ENCODE peak calls at places on chromosomes 4 and X, in six cellular contexts. One of them, this sample, is unnamed.

GRCh38 chrX:115589419-115589818 is 28.4 kb downstream of the PLS3 start:
- DNase-seq in smooth muscle cell of the brain vasculature: no peak
- DNase-seq in iPS-NIHi11: no peak
- DNase-seq in hepatocyte: peak; percentile 16
- DNase-seq in activated effector memory CD4-positive, alpha-beta T cell treated with anti-CD3 and anti-CD28 coated beads, Interleukin-2, amount 50 U/mL, for 16 hours: no peak
- DNase-seq in GM20000: no peak
- DNase-seq in this sample: no peak

GRCh38 chrX:45598841-45599240 is 398.2 kb upstream of the DIPK2B start:
- DNase-seq in GM20000: no peak
- DNase-seq in activated effector memory CD4-positive, alpha-beta T cell treated with anti-CD3 and anti-CD28 coated beads, Interleukin-2, amount 50 U/mL, for 16 hours: no peak
- DNase-seq in iPS-NIHi11: no peak
- DNase-seq in smooth muscle cell of the brain vasculature: no peak
- DNase-seq in hepatocyte: no peak
- DNase-seq in this sample: no peak

GRCh38 chr4:31422006-31422405 is 701.8 kb downstream of the PCDH7 start:
- DNase-seq in activated effector memory CD4-positive, alpha-beta T cell treated with anti-CD3 and anti-CD28 coated beads, Interleukin-2, amount 50 U/mL, for 16 hours: no peak
- DNase-seq in iPS-NIHi11: no peak
- DNase-seq in GM20000: no peak
- DNase-seq in smooth muscle cell of the brain vasculature: no peak
- DNase-seq in hepatocyte: no peak
- DNase-seq in this sample: no peak

GRCh38 chr4:94636004-94636403 is 121.8 kb upstream of the BMPR1B start:
- DNase-seq in iPS-NIHi11: no peak
- DNase-seq in activated effector memory CD4-positive, alpha-beta T cell treated with anti-CD3 and anti-CD28 coated beads, Interleukin-2, amount 50 U/mL, for 16 hours: no peak
- DNase-seq in hepatocyte: no peak
- DNase-seq in smooth muscle cell of the brain vasculature: no peak
- DNase-seq in GM20000: no peak
- DNase-seq in this sample: no peak

GRCh38 chr4:142582340-142582739 is 263.8 kb downstream of the INPP4B start:
- DNase-seq in hepatocyte: no peak
- DNase-seq in activated effector memory CD4-positive, alpha-beta T cell treated with anti-CD3 and anti-CD28 coated beads, Interleukin-2, amount 50 U/mL, for 16 hours: no peak
- DNase-seq in iPS-NIHi11: no peak
- DNase-seq in GM20000: no peak
- DNase-seq in smooth muscle cell of the brain vasculature: no peak
- DNase-seq in this sample: no peak

GRCh38 chrX:40996886-40997530 is 88.2 kb upstream of the USP9X start:
- DNase-seq in GM20000: peak; percentile 8
- DNase-seq in hepatocyte: peak; percentile 78
- DNase-seq in smooth muscle cell of the brain vasculature: peak; percentile 26
- DNase-seq in activated effector memory CD4-positive, alpha-beta T cell treated with anti-CD3 and anti-CD28 coated beads, Interleukin-2, amount 50 U/mL, for 16 hours: no peak
- DNase-seq in iPS-NIHi11: peak; percentile 46
- DNase-seq in this sample: no peak

GRCh38 chrX:149456476-149457245 is 48.4 kb downstream of the IDS start:
- DNase-seq in activated effector memory CD4-positive, alpha-beta T cell treated with anti-CD3 and anti-CD28 coated beads, Interleukin-2, amount 50 U/mL, for 16 hours: no peak
- DNase-seq in iPS-NIHi11: no peak
- DNase-seq in smooth muscle cell of the brain vasculature: no peak
- DNase-seq in hepatocyte: no peak
- DNase-seq in GM20000: no peak
- DNase-seq in this sample: no peak

GRCh38 chr4:176794151-176794550 is 1.4 kb upstream of the VEGFC start:
- DNase-seq in GM20000: no peak
- DNase-seq in smooth muscle cell of the brain vasculature: no peak
- DNase-seq in iPS-NIHi11: no peak
- DNase-seq in activated effector memory CD4-positive, alpha-beta T cell treated with anti-CD3 and anti-CD28 coated beads, Interleukin-2, amount 50 U/mL, for 16 hours: no peak
- DNase-seq in hepatocyte: no peak
- DNase-seq in this sample: no peak

GRCh38 chr4:107333518-107333917 is 297.4 kb upstream of the DKK2 start:
- DNase-seq in GM20000: no peak
- DNase-seq in iPS-NIHi11: no peak
- DNase-seq in activated effector memory CD4-positive, alpha-beta T cell treated with anti-CD3 and anti-CD28 coated beads, Interleukin-2, amount 50 U/mL, for 16 hours: no peak
- DNase-seq in hepatocyte: no peak
- DNase-seq in smooth muscle cell of the brain vasculature: no peak
- DNase-seq in this sample: no peak

GRCh38 chr4:6198768-6199343 is 1.5 kb downstream of the JAKMIP1 start:
- DNase-seq in smooth muscle cell of the brain vasculature: no peak
- DNase-seq in iPS-NIHi11: peak; percentile 65
- DNase-seq in GM20000: no peak
- DNase-seq in activated effector memory CD4-positive, alpha-beta T cell treated with anti-CD3 and anti-CD28 coated beads, Interleukin-2, amount 50 U/mL, for 16 hours: peak; percentile 74
- DNase-seq in hepatocyte: no peak
- DNase-seq in this sample: peak; percentile 74

GRCh38 chrX:154327026-154327820 is 31.6 kb downstream of the TKTL1 start:
- DNase-seq in smooth muscle cell of the brain vasculature: no peak
- DNase-seq in hepatocyte: no peak
- DNase-seq in iPS-NIHi11: no peak
- DNase-seq in activated effector memory CD4-positive, alpha-beta T cell treated with anti-CD3 and anti-CD28 coated beads, Interleukin-2, amount 50 U/mL, for 16 hours: peak; percentile 75
- DNase-seq in GM20000: no peak
- DNase-seq in this sample: no peak

GRCh38 chr4:140406292-140406691 is 21.2 kb downstream of the CLGN start:
- DNase-seq in activated effector memory CD4-positive, alpha-beta T cell treated with anti-CD3 and anti-CD28 coated beads, Interleukin-2, amount 50 U/mL, for 16 hours: no peak
- DNase-seq in hepatocyte: no peak
- DNase-seq in GM20000: no peak
- DNase-seq in smooth muscle cell of the brain vasculature: no peak
- DNase-seq in iPS-NIHi11: no peak
- DNase-seq in this sample: no peak

GRCh38 chr4:48667148-48667547 is 112.9 kb downstream of the FRYL start:
- DNase-seq in activated effector memory CD4-positive, alpha-beta T cell treated with anti-CD3 and anti-CD28 coated beads, Interleukin-2, amount 50 U/mL, for 16 hours: no peak
- DNase-seq in GM20000: no peak
- DNase-seq in iPS-NIHi11: no peak
- DNase-seq in smooth muscle cell of the brain vasculature: no peak
- DNase-seq in hepatocyte: no peak
- DNase-seq in this sample: no peak

GRCh38 chr4:26746742-26747351 is 113.8 kb upstream of the STIM2 start:
- DNase-seq in iPS-NIHi11: no peak
- DNase-seq in hepatocyte: no peak
- DNase-seq in activated effector memory CD4-positive, alpha-beta T cell treated with anti-CD3 and anti-CD28 coated beads, Interleukin-2, amount 50 U/mL, for 16 hours: peak; percentile 67
- DNase-seq in smooth muscle cell of the brain vasculature: no peak
- DNase-seq in GM20000: peak; percentile 45
- DNase-seq in this sample: no peak

GRCh38 chr4:6369511-6369910 is 99.9 kb downstream of the WFS1 start:
- DNase-seq in smooth muscle cell of the brain vasculature: no peak
- DNase-seq in iPS-NIHi11: no peak
- DNase-seq in GM20000: no peak
- DNase-seq in hepatocyte: no peak
- DNase-seq in activated effector memory CD4-positive, alpha-beta T cell treated with anti-CD3 and anti-CD28 coated beads, Interleukin-2, amount 50 U/mL, for 16 hours: no peak
- DNase-seq in this sample: no peak

GRCh38 chr4:125456075-125456474 is 141.3 kb downstream of the FAT4 start:
- DNase-seq in GM20000: no peak
- DNase-seq in activated effector memory CD4-positive, alpha-beta T cell treated with anti-CD3 and anti-CD28 coated beads, Interleukin-2, amount 50 U/mL, for 16 hours: no peak
- DNase-seq in smooth muscle cell of the brain vasculature: no peak
- DNase-seq in hepatocyte: peak; percentile 21
- DNase-seq in iPS-NIHi11: no peak
- DNase-seq in this sample: no peak

GRCh38 chrX:135477576-135477975 is 42.9 kb upstream of the INTS6L start:
- DNase-seq in activated effector memory CD4-positive, alpha-beta T cell treated with anti-CD3 and anti-CD28 coated beads, Interleukin-2, amount 50 U/mL, for 16 hours: peak; percentile 69
- DNase-seq in GM20000: peak; percentile 5
- DNase-seq in smooth muscle cell of the brain vasculature: peak; percentile 28
- DNase-seq in iPS-NIHi11: peak; percentile 51
- DNase-seq in hepatocyte: peak; percentile 78
- DNase-seq in this sample: no peak

GRCh38 chrX:135411893-135412292 is 9.9 kb upstream of the SMIM10L2A start:
- DNase-seq in hepatocyte: no peak
- DNase-seq in activated effector memory CD4-positive, alpha-beta T cell treated with anti-CD3 and anti-CD28 coated beads, Interleukin-2, amount 50 U/mL, for 16 hours: no peak
- DNase-seq in GM20000: no peak
- DNase-seq in iPS-NIHi11: no peak
- DNase-seq in smooth muscle cell of the brain vasculature: no peak
- DNase-seq in this sample: no peak

GRCh38 chrX:46811101-46811500 is 25.7 kb upstream of the RP2 start:
- DNase-seq in activated effector memory CD4-positive, alpha-beta T cell treated with anti-CD3 and anti-CD28 coated beads, Interleukin-2, amount 50 U/mL, for 16 hours: no peak
- DNase-seq in GM20000: no peak
- DNase-seq in smooth muscle cell of the brain vasculature: no peak
- DNase-seq in hepatocyte: no peak
- DNase-seq in iPS-NIHi11: no peak
- DNase-seq in this sample: no peak

GRCh38 chr4:48375651-48376291 is 34.4 kb downstream of the SLAIN2 start:
- DNase-seq in activated effector memory CD4-positive, alpha-beta T cell treated with anti-CD3 and anti-CD28 coated beads, Interleukin-2, amount 50 U/mL, for 16 hours: no peak
- DNase-seq in iPS-NIHi11: no peak
- DNase-seq in GM20000: no peak
- DNase-seq in smooth muscle cell of the brain vasculature: peak; percentile 53
- DNase-seq in hepatocyte: peak; percentile 36
- DNase-seq in this sample: no peak

GRCh38 chr4:42369489-42369888 is 27.8 kb upstream of the SHISA3 start:
- DNase-seq in activated effector memory CD4-positive, alpha-beta T cell treated with anti-CD3 and anti-CD28 coated beads, Interleukin-2, amount 50 U/mL, for 16 hours: no peak
- DNase-seq in hepatocyte: no peak
- DNase-seq in iPS-NIHi11: no peak
- DNase-seq in GM20000: no peak
- DNase-seq in smooth muscle cell of the brain vasculature: no peak
- DNase-seq in this sample: no peak

GRCh38 chrX:24902808-24903207 is 113.0 kb downstream of the ARX start:
- DNase-seq in smooth muscle cell of the brain vasculature: no peak
- DNase-seq in hepatocyte: peak; percentile 10
- DNase-seq in iPS-NIHi11: no peak
- DNase-seq in GM20000: no peak
- DNase-seq in activated effector memory CD4-positive, alpha-beta T cell treated with anti-CD3 and anti-CD28 coated beads, Interleukin-2, amount 50 U/mL, for 16 hours: no peak
- DNase-seq in this sample: no peak

GRCh38 chr4:23819041-23819511 is 70.8 kb downstream of the PPARGC1A start:
- DNase-seq in activated effector memory CD4-positive, alpha-beta T cell treated with anti-CD3 and anti-CD28 coated beads, Interleukin-2, amount 50 U/mL, for 16 hours: no peak
- DNase-seq in GM20000: no peak
- DNase-seq in iPS-NIHi11: no peak
- DNase-seq in smooth muscle cell of the brain vasculature: no peak
- DNase-seq in hepatocyte: peak; percentile 11
- DNase-seq in this sample: no peak

GRCh38 chr4:18071894-18072293 is 50.3 kb upstream of the LCORL start:
- DNase-seq in activated effector memory CD4-positive, alpha-beta T cell treated with anti-CD3 and anti-CD28 coated beads, Interleukin-2, amount 50 U/mL, for 16 hours: no peak
- DNase-seq in smooth muscle cell of the brain vasculature: no peak
- DNase-seq in iPS-NIHi11: no peak
- DNase-seq in GM20000: no peak
- DNase-seq in hepatocyte: no peak
- DNase-seq in this sample: no peak

This sample was measured in spleen.